ENCODE peak calls at places on chromosomes 13 and 19, in seven cellular contexts. D is nephron progenitor cell, M is foreskin fibroblast, C is heart left ventricle, R is OCI-LY7, T is tibial artery, L is suprapubic skin. J is an unnamed sample.

GRCh38 chr19:7340959-7341837 is 7.5 kb upstream of the ARHGEF18 start:
- DNase-seq in L (peak), R (peak), T (peak), D (peak), C (peak), M (peak), J (no peak)

GRCh38 chr19:19077103-19077502 is 13.3 kb downstream of the SLC25A42 start:
- DNase-seq in T (no peak), M (no peak), C (no peak), R (no peak), L (no peak), D (no peak), J (no peak)

GRCh38 chr19:2077833-2078619 is 18.1 kb downstream of the MOB3A start:
- DNase-seq in M (no peak), R (no peak), C (no peak), L (no peak), T (no peak), D (no peak), J (no peak)

GRCh38 chr13:45138282-45138681 is 18.0 kb downstream of the GTF2F2 start:
- DNase-seq in L (no peak), R (no peak), M (no peak), C (no peak), T (no peak), D (no peak), J (no peak)

GRCh38 chr19:54335164-54335563 is 3.8 kb downstream of the LILRA4 start:
- DNase-seq in D (no peak), T (no peak), R (no peak), L (no peak), M (no peak), C (no peak), J (no peak)

GRCh38 chr13:60226507-60226906 is 62.8 kb upstream of the DIAPH3 start:
- DNase-seq in L (no peak), M (peak), R (peak), D (peak), T (no peak), C (no peak), J (no peak)

GRCh38 chr13:114248011-114248410 is 13.3 kb downstream of the CDC16 start:
- DNase-seq in D (no peak), C (no peak), R (no peak), M (no peak), L (no peak), T (no peak), J (no peak)

GRCh38 chr19:7125221-7125620 is 55.7 kb downstream of the ZNF557 start:
- DNase-seq in D (no peak), T (no peak), M (no peak), R (no peak), L (no peak), C (no peak), J (no peak)

GRCh38 chr19:48614436-48615144 is at the start of gene FAM83E:
- DNase-seq in M (no peak), R (no peak), C (no peak), T (peak), L (no peak), D (no peak), J (no peak)

GRCh38 chr19:44764975-44765948 is 12.4 kb upstream of the CBLC start:
- DNase-seq in M (no peak), C (peak), T (no peak), R (no peak), D (no peak), L (no peak), J (no peak)

GRCh38 chr13:25982908-25983307 is 68.9 kb downstream of the SHISA2 start:
- DNase-seq in C (no peak), L (no peak), R (no peak), D (no peak), T (no peak), M (no peak), J (no peak)

GRCh38 chr19:16338470-16339360 is 14.1 kb downstream of the KLF2 start:
- DNase-seq in L (no peak), D (no peak), M (peak), C (peak), T (no peak), R (peak), J (no peak)
- TF ChIP-seq CTCF in L (no peak), D (no peak), M (no peak), C (no peak), T (no peak), R (no peak), J (peak)

GRCh38 chr19:16895467-16896097 is 6.8 kb downstream of the F2RL3 start:
- DNase-seq in M (no peak), T (no peak), L (no peak), R (no peak), D (no peak), C (no peak), J (no peak)
- TF ChIP-seq CTCF in M (no peak), T (no peak), L (no peak), R (no peak), D (no peak), C (no peak), J (no peak)

GRCh38 chr19:15418112-15418587 is 638 bp downstream of the AKAP8L start:
- DNase-seq in R (no peak), C (peak), M (no peak), D (no peak), L (no peak), T (no peak), J (no peak)

GRCh38 chr19:15418588-15419412 is at the start of gene AKAP8L:
- DNase-seq in C (peak), T (peak), R (peak), D (peak), M (peak), L (peak), J (peak)

GRCh38 chr19:15417699-15418098 is 1.1 kb downstream of the AKAP8L start:
- DNase-seq in T (peak), R (peak), L (no peak), M (no peak), C (peak), D (peak), J (no peak)

GRCh38 chr19:15421136-15421535 is 2.3 kb upstream of the AKAP8L start:
- DNase-seq in T (no peak), R (no peak), D (no peak), L (no peak), M (no peak), C (peak), J (no peak)

GRCh38 chr19:15419413-15420025 is 731 bp upstream of the AKAP8L start:
- DNase-seq in L (no peak), D (no peak), C (peak), T (no peak), R (no peak), M (peak), J (no peak)
- TF ChIP-seq CTCF in L (no peak), D (no peak), C (no peak), T (no peak), R (peak), M (no peak), J (peak)

GRCh38 chr19:3335431-3336350 is 30.7 kb upstream of the NFIC start:
- DNase-seq in L (no peak), T (peak), M (peak), R (no peak), D (no peak), C (peak), J (no peak)
- TF ChIP-seq CTCF in L (no peak), T (no peak), M (no peak), R (no peak), D (no peak), C (no peak), J (no peak)

GRCh38 chr19:33175886-33176669 is 18.1 kb upstream of the LRP3 start:
- DNase-seq in R (peak), M (no peak), L (no peak), D (no peak), T (no peak), C (peak), J (peak)

GRCh38 chr19:33177417-33177976 is 16.6 kb upstream of the LRP3 start:
- DNase-seq in T (no peak), R (no peak), C (no peak), D (no peak), M (no peak), L (no peak), J (peak)

GRCh38 chr19:33174186-33174585 is 19.9 kb upstream of the LRP3 start:
- DNase-seq in C (no peak), D (no peak), L (no peak), T (no peak), M (no peak), R (no peak), J (peak)

GRCh38 chr19:33175156-33175782 is 18.9 kb upstream of the LRP3 start:
- DNase-seq in D (no peak), C (no peak), L (no peak), T (no peak), R (no peak), M (no peak), J (peak)

GRCh38 chr19:33176670-33177416 is 17.3 kb upstream of the LRP3 start:
- DNase-seq in L (peak), D (peak), M (peak), T (peak), R (peak), C (peak), J (peak)
- TF ChIP-seq CTCF in L (no peak), D (no peak), M (no peak), T (peak), R (no peak), C (no peak), J (peak)

DNA sequence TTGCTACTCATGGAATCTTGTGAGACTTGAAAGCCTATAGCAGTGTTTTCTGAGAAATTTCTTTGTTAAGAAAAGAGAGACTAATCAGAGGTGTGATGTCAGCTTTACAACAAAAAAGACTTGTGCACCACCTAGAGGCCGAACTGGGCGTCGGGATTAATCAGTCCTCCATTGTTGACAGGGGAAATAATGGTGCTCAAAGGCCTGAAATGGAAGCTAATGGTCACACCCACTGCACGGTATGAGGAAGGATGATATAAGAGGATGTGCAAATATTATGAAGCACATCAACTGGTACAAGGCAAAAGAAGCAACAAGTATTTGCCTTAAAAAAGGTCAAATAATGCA is 480.2 kb upstream of the MIR17HG start:
- DNase-seq in M (peak), R (peak), D (peak), L (no peak), C (peak), T (peak), J (no peak)
- TF ChIP-seq CTCF in M (peak), R (peak), D (peak), L (no peak), C (peak), T (peak), J (peak)

GRCh38 chr13:78254113-78254512 is 335.5 kb upstream of the EDNRB start:
- DNase-seq in C (no peak), D (no peak), L (no peak), R (no peak), T (no peak), M (no peak), J (no peak)
- TF ChIP-seq CTCF in C (no peak), D (no peak), L (no peak), R (no peak), T (no peak), M (no peak), J (no peak)